ENCODE peak calls at places on chromosomes 4 and X, in seven cellular contexts. O, T, V, Z, U, Q and A are unnamed samples.

GRCh38 chrX:20595928-20596550 is 329.3 kb upstream of the RPS6KA3 start:
- DNase-seq in O (no peak), T (no peak), V (no peak), Z (no peak), U (no peak), Q (peak; percentile 25), A (no peak)

GRCh38 chrX:13053171-13053570 is 8.8 kb upstream of the FAM9C start:
- DNase-seq in O (no peak), T (no peak), V (no peak), Z (no peak), U (no peak), Q (no peak), A (no peak)

GRCh38 chr4:20760053-20760452 is 59.8 kb downstream of the PACRGL start:
- DNase-seq in O (no peak), T (no peak), V (no peak), Z (peak; percentile 29), U (no peak), Q (no peak), A (no peak)

GRCh38 chr4:177117256-177117655 is 192.4 kb upstream of the NEIL3 start:
- DNase-seq in O (no peak), T (no peak), V (no peak), Z (no peak), U (no peak), Q (no peak), A (peak; percentile 4)

GRCh38 chr4:176044589-176044951 is 21.1 kb upstream of the WDR17 start:
- DNase-seq in O (no peak), T (no peak), V (peak; percentile 36), Z (no peak), U (no peak), Q (no peak), A (no peak)

GRCh38 chr4:97589481-97590196 is 553.6 kb downstream of the STPG2 start:
- DNase-seq in O (no peak), T (no peak), V (no peak), Z (no peak), U (no peak), Q (peak; percentile 83), A (no peak)

GRCh38 chr4:88674565-88674964 is 23.1 kb downstream of the NAP1L5 start:
- DNase-seq in O (no peak), T (no peak), V (no peak), Z (no peak), U (no peak), Q (peak; percentile 37), A (no peak)

GRCh38 chr4:87961993-87962791 is 13.3 kb upstream of the SPP1 start:
- DNase-seq in O (no peak), T (no peak), V (no peak), Z (no peak), U (no peak), Q (peak; percentile 82), A (no peak)

GRCh38 chr4:41202356-41202755 is 12.0 kb downstream of the APBB2 start:
- DNase-seq in O (no peak), T (no peak), V (no peak), Z (no peak), U (no peak), Q (no peak), A (no peak)

GRCh38 chrX:109485470-109486340 is 3.8 kb upstream of the GUCY2F start:
- DNase-seq in O (peak; percentile 83), T (peak; percentile 75), V (peak; percentile 30), Z (peak; percentile 82), U (peak; percentile 31), Q (peak; percentile 50), A (peak; percentile 76)

GRCh38 chr4:36493240-36493639 is 211.8 kb downstream of the DTHD1 start:
- DNase-seq in O (no peak), T (no peak), V (no peak), Z (no peak), U (no peak), Q (peak; percentile 53), A (no peak)

GRCh38 chr4:81493895-81494490 is 22.3 kb upstream of the RASGEF1B start:
- DNase-seq in O (no peak), T (no peak), V (no peak), Z (no peak), U (no peak), Q (no peak), A (no peak)

GRCh38 chr4:30103455-30103854 is 616.7 kb upstream of the PCDH7 start:
- DNase-seq in O (no peak), T (no peak), V (no peak), Z (no peak), U (no peak), Q (peak; percentile 66), A (no peak)

GRCh38 chr4:55947254-55947882 is 1.4 kb upstream of the CEP135 start:
- DNase-seq in O (no peak), T (no peak), V (no peak), Z (no peak), U (no peak), Q (no peak), A (no peak)

GRCh38 chr4:154560824-154561231 is 2.0 kb upstream of the FGB start:
- DNase-seq in O (no peak), T (no peak), V (no peak), Z (no peak), U (no peak), Q (peak; percentile 84), A (no peak)

GRCh38 chrX:132732236-132732635 is 226.2 kb downstream of the HS6ST2 start:
- DNase-seq in O (no peak), T (no peak), V (no peak), Z (no peak), U (no peak), Q (peak; percentile 51), A (no peak)

GRCh38 chr4:38449506-38450174 is 214.4 kb upstream of the KLF3 start:
- DNase-seq in O (no peak), T (no peak), V (no peak), Z (no peak), U (no peak), Q (peak; percentile 15), A (no peak)

GRCh38 chrX:2696698-2697215 is 5.7 kb downstream of the CD99 start:
- DNase-seq in O (no peak), T (no peak), V (no peak), Z (no peak), U (peak; percentile 26), Q (peak; percentile 95), A (no peak)

GRCh38 chr4:180560896-180561295 is 1682.3 kb upstream of the TENM3 start:
- DNase-seq in O (no peak), T (no peak), V (no peak), Z (no peak), U (no peak), Q (peak; percentile 9), A (no peak)

GRCh38 chr4:53640576-53641459 is 49.5 kb upstream of the LNX1 start:
- DNase-seq in O (no peak), T (no peak), V (no peak), Z (peak; percentile 50), U (no peak), Q (no peak), A (no peak)

GRCh38 chr4:181517521-181517920 is 725.7 kb upstream of the TENM3 start:
- DNase-seq in O (no peak), T (no peak), V (no peak), Z (no peak), U (no peak), Q (no peak), A (no peak)

GRCh38 chr4:38482696-38483095 is 181.3 kb upstream of the KLF3 start:
- DNase-seq in O (no peak), T (no peak), V (no peak), Z (no peak), U (no peak), Q (no peak), A (no peak)

GRCh38 chrX:35622601-35623000 is 175.5 kb upstream of the MAGEB16 start:
- DNase-seq in O (no peak), T (no peak), V (no peak), Z (no peak), U (no peak), Q (no peak), A (no peak)

GRCh38 chr4:110751991-110752390 is 129.1 kb upstream of the PITX2 start:
- DNase-seq in O (no peak), T (no peak), V (no peak), Z (no peak), U (no peak), Q (no peak), A (no peak)

GRCh38 chr4:84441758-84442377 is 57.2 kb downstream of the NKX6-1 start:
- DNase-seq in O (no peak), T (no peak), V (no peak), Z (no peak), U (no peak), Q (peak; percentile 14), A (no peak)

GRCh38 chr4:107349732-107350131 is 313.6 kb upstream of the DKK2 start:
- DNase-seq in O (no peak), T (no peak), V (no peak), Z (no peak), U (no peak), Q (no peak), A (no peak)

GRCh38 chrX:24498975-24499374 is 33.9 kb downstream of the PDK3 start:
- DNase-seq in O (no peak), T (no peak), V (no peak), Z (peak; percentile 6), U (no peak), Q (peak; percentile 45), A (no peak)
- TF ChIP-seq CTCF in O (peak; percentile 43), T (peak; percentile 44), V (peak; percentile 41), Z (peak; percentile 35), U (peak; percentile 50), Q (peak; percentile 23), A (peak; percentile 76)

GRCh38 chrX:139475432-139475831 is 55.1 kb upstream of the F9 start:
- DNase-seq in O (no peak), T (no peak), V (no peak), Z (no peak), U (no peak), Q (no peak), A (no peak)
- TF ChIP-seq CTCF in O (no peak), T (no peak), V (no peak), Z (no peak), U (no peak), Q (no peak), A (no peak)

GRCh38 chrX:37437160-37437559 is 88.0 kb downstream of the PRRG1 start:
- DNase-seq in O (no peak), T (no peak), V (no peak), Z (no peak), U (no peak), Q (no peak), A (no peak)

GRCh38 chrX:37434362-37434761 is 85.2 kb downstream of the PRRG1 start:
- DNase-seq in O (no peak), T (no peak), V (no peak), Z (no peak), U (no peak), Q (no peak), A (no peak)
- TF ChIP-seq CTCF in O (no peak), T (no peak), V (no peak), Z (no peak), U (no peak), Q (no peak), A (no peak)

DNA sequence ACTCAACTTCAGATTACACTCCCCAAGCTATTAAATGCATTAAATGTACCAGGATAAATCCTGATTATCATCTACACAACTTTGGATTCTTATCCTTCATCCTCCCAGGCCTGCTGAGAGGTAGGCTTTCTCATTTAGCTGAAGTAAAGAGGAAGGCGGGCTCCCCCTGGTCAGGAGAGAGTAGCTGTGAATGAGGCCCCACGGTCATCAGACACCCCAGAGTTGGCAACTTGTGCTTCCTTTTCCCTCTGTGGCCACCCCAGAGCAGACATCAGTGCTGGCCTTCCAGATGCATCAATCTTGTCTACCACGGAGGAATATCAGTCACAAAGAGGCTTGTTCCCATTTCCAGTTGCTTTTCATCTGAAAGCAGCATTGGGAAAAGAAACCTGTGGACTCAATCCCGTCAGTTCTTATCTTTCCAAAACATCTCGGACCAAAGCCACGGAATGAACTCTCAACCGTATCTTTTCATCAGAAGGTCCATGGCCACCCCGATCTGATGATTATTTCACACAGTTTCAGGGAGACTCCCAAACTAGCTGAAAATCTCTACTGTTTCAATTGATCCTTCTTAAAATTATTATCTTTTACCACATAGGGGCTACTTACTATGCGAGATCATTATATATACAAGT is 79.2 kb downstream of the FBXO8 start:
- DNase-seq in O (no peak), T (no peak), V (no peak), Z (no peak), U (no peak), Q (no peak), A (no peak)
- TF ChIP-seq CTCF in O (no peak), T (no peak), V (no peak), Z (no peak), U (no peak), Q (no peak), A (no peak)